ENCODE peak calls at places on chromosome 11, in nine cellular contexts. J is psoas muscle, L is HCT116, E is endodermal cell, Q is fibroblast of lung, F is right lobe of liver, T is esophagus squamous epithelium, D is Caco-2, R is brain microvascular endothelial cell. G is an unnamed sample. For H3K27me3, the result is how much of the 10 kb centered on the place peaks cover.

GRCh38 chr11:36033082-36033751 is 89.4 kb downstream of the LDLRAD3 start:
- DNase-seq in T (no peak), Q (no peak), E (peak), J (no peak), R (no peak), L (no peak), D (no peak), F (no peak), G (no peak)

GRCh38 chr11:36510567-36511020 is 522 bp upstream of the TRAF6 start:
- DNase-seq in E (no peak), R (no peak), J (no peak), L (no peak), T (no peak), F (no peak), Q (peak), D (no peak), G (no peak)

GRCh38 chr11:72607101-72607468 is 67.1 kb downstream of the PDE2A start:
- DNase-seq in Q (no peak), R (no peak), T (no peak), L (no peak), D (no peak), E (no peak), F (no peak), J (no peak), G (no peak)

GRCh38 chr11:6270584-6271246 is 11.1 kb downstream of the CCKBR start:
- DNase-seq in D (no peak), L (no peak), E (peak), Q (no peak), J (no peak), T (no peak), F (no peak), R (no peak), G (no peak)

GRCh38 chr11:71342951-71343827 is 90.8 kb upstream of the SHANK2 start:
- DNase-seq in E (peak), J (peak), Q (peak), L (peak), T (no peak), F (peak), D (peak), R (peak), G (no peak)

GRCh38 chr11:117426297-117426685 is 98.6 kb downstream of the CEP164 start:
- DNase-seq in E (peak), J (peak), F (peak), D (peak), R (peak), L (peak), T (no peak), Q (peak), G (no peak)

GRCh38 chr11:65591939-65592814 is 3.4 kb downstream of the KCNK7 start:
- DNase-seq in D (no peak), F (peak), Q (peak), R (no peak), E (peak), T (no peak), J (peak), L (no peak), G (no peak)

GRCh38 chr11:119691020-119691666 is 37.9 kb downstream of the NECTIN1 start:
- DNase-seq in R (no peak), F (no peak), T (no peak), J (no peak), E (no peak), L (no peak), D (no peak), Q (no peak), G (no peak)

DNA sequence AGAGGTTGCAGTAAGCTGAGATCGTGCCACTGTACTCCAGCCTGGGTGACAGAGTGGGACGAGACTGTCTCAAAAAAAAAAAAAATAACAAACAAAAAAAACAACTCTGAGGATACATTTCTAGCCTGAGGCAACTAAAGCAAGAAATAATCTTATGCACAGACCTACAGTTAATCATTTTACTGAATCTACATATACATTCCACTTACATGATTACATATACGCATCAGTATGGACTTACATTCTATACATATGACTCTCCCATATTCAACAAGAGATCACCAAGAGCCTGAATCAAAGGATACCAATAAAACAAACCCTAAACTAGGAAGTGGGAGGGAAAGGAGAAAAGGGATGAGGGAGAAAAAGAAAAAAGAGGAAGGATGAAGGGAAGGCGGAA is 1.1 kb downstream of the ALG8 start:
- DNase-seq in R (no peak), D (no peak), J (no peak), E (no peak), T (no peak), L (no peak), Q (no peak), F (no peak), G (no peak)
- H3K4me3 ChIP-seq in R (peak), D (peak), J (peak), E (peak), T (peak), L (peak), Q (peak), F (no peak), G (peak)

GRCh38 chr11:75339685-75340409 is 11.6 kb downstream of the ARRB1 start:
- DNase-seq in E (peak), D (no peak), F (no peak), T (no peak), Q (no peak), R (no peak), L (no peak), J (no peak), G (no peak)
- TF ChIP-seq CTCF in E (peak), D (peak), F (no peak), T (no peak), Q (peak), R (no peak), L (no peak), J (no peak), G (no peak)

GRCh38 chr11:43573233-43573632 is 107.3 kb upstream of the HSD17B12 start:
- DNase-seq in J (no peak), E (peak), F (no peak), T (no peak), Q (no peak), L (peak), D (no peak), R (no peak), G (no peak)
- H3K27me3 ChIP-seq in J (under half), E (half or more), F (under half), T (under half), Q (under half), L (under half), D (under half), R (half or more), G (under half)

GRCh38 chr11:85811624-85812023 is 683 bp upstream of the SYTL2 start:
- DNase-seq in D (no peak), Q (no peak), E (peak), F (no peak), T (no peak), J (no peak), R (no peak), L (no peak), G (no peak)
- H3K4me3 ChIP-seq in D (peak), Q (peak), E (peak), F (peak), T (peak), J (peak), R (peak), L (peak), G (no peak)

G was measured in GM06990.